ENCODE peak calls at places on chromosomes 13 and 19, in four cellular contexts. C is sigmoid colon, K is tibial nerve, W is H1. S is an unnamed sample.

GRCh38 chr19:22422220-22422619 is at the start of gene ZNF98:
- DNase-seq in C (peak), K (peak), W (no peak), S (no peak)

GRCh38 chr19:10299545-10300458 is 9.8 kb downstream of the ZGLP1 start:
- DNase-seq in C (no peak), K (no peak), W (no peak), S (no peak)

GRCh38 chr13:80276371-80277289 is 64.3 kb downstream of the SPRY2 start:
- DNase-seq in C (no peak), K (peak), W (peak), S (no peak)

GRCh38 chr13:99281811-99282263 is 23.7 kb upstream of the GPR18 start:
- DNase-seq in C (peak), K (peak), W (no peak), S (peak)

GRCh38 chr13:113876341-113877148 is 12.7 kb upstream of the GAS6 start:
- DNase-seq in C (no peak), K (no peak), W (no peak), S (no peak)

GRCh38 chr13:20713751-20714150 is 10.3 kb downstream of the IL17D start:
- DNase-seq in C (no peak), K (no peak), W (no peak), S (no peak)

GRCh38 chr19:1315470-1316166 is 29.9 kb downstream of the EFNA2 start:
- DNase-seq in C (no peak), K (no peak), W (no peak), S (no peak)

GRCh38 chr13:94233401-94233800 is 246.1 kb downstream of the DCT start:
- DNase-seq in C (peak), K (peak), W (no peak), S (no peak)

GRCh38 chr13:112229992-112230872 is 145.9 kb upstream of the SPACA7 start:
- DNase-seq in C (no peak), K (no peak), W (no peak), S (no peak)

GRCh38 chr19:16737909-16738308 is 18.3 kb downstream of the NWD1 start:
- DNase-seq in C (no peak), K (no peak), W (no peak), S (no peak)

GRCh38 chr19:497476-497860 is 1.2 kb downstream of the MADCAM1 start:
- DNase-seq in C (no peak), K (no peak), W (no peak), S (no peak)

GRCh38 chr13:88071371-88071770 is 400.2 kb downstream of the SLITRK5 start:
- DNase-seq in C (no peak), K (no peak), W (no peak), S (no peak)

GRCh38 chr19:51372649-51373504 is at the start of gene NKG7:
- DNase-seq in C (no peak), K (no peak), W (no peak), S (no peak)

GRCh38 chr13:54033323-54033861 is 1004.8 kb downstream of the OLFM4 start:
- DNase-seq in C (no peak), K (no peak), W (no peak), S (no peak)

GRCh38 chr13:113005076-113005865 is 36.3 kb downstream of the MCF2L start:
- DNase-seq in C (no peak), K (no peak), W (no peak), S (no peak)

GRCh38 chr19:50922316-50922853 is 11.2 kb upstream of the KLK4 start:
- DNase-seq in C (peak), K (peak), W (peak), S (no peak)

GRCh38 chr19:49182848-49183375 is 25.3 kb downstream of the TRPM4 start:
- DNase-seq in C (no peak), K (no peak), W (no peak), S (no peak)

GRCh38 chr13:42137856-42138537 is 89.5 kb downstream of the DGKH start:
- DNase-seq in C (no peak), K (no peak), W (no peak), S (no peak)

GRCh38 chr13:67106502-67107057 is 123.6 kb downstream of the PCDH9 start:
- DNase-seq in C (peak), K (no peak), W (no peak), S (no peak)
- H3K27ac ChIP-seq in C (no peak), K (no peak), W (no peak), S (no peak)

GRCh38 chr19:3452456-3453068 is 27.8 kb downstream of the SMIM24 start:
- DNase-seq in C (no peak), K (no peak), W (no peak), S (no peak)

GRCh38 chr19:3453840-3454239 is 26.5 kb downstream of the SMIM24 start:
- DNase-seq in C (no peak), K (no peak), W (no peak), S (no peak)

GRCh38 chr19:3448616-3449334 is 31.6 kb downstream of the SMIM24 start:
- DNase-seq in C (no peak), K (no peak), W (no peak), S (no peak)

GRCh38 chr19:3451451-3451866 is 28.9 kb downstream of the SMIM24 start:
- DNase-seq in C (no peak), K (no peak), W (no peak), S (no peak)

GRCh38 chr19:3450796-3451411 is 29.4 kb downstream of the SMIM24 start:
- DNase-seq in C (peak), K (peak), W (no peak), S (peak)
- TF ChIP-seq EP300 in C (peak), K (peak), W (no peak), S (peak)

DNA sequence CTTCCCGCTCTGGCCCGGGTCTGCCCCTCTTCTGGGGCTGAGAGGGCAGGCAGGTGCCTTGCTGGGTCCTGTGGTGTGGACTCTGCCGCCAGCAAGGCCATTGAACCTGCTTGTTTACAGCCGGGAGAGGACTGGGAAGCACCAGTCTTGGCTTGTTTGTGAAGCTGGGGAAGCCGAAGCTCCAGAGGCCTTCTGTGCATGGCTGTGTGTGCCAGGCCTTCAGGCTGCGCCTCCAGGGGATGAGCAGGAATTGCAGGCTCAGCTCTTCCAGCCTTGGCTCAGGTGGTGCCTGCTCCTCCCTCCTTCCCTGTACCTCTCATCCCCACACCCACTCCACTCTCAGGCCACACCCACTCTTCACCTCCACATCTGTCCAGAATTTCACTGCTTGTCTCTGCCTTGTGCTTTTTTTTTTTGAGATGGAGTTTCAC is 17.5 kb downstream of the NDUFB7 start:
- DNase-seq in C (no peak), K (no peak), W (no peak), S (no peak)
- H3K27ac ChIP-seq in C (no peak), K (no peak), W (peak), S (peak)

DNA sequence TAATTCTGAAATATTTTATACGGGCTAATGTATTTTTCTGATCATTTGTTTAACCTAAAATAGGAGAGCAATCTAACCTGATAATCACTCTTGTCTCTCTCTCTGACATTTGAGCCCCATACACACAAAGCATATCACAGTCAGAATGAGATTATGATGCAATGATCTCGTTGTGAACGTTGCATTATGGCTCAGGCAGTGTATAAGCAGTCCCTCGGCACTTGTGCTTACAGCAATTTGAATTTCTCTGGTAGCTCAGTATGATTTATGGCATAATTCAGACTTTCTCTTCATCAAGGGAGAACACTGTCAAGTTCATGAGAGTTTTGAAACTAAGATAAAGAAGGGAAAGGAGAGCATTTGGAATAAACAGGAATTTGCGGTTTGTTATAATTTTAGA is 256.1 kb downstream of the DACH1 start:
- DNase-seq in C (no peak), K (no peak), W (no peak), S (no peak)
- TF ChIP-seq EP300 in C (no peak), K (no peak), W (no peak), S (no peak)

DNA sequence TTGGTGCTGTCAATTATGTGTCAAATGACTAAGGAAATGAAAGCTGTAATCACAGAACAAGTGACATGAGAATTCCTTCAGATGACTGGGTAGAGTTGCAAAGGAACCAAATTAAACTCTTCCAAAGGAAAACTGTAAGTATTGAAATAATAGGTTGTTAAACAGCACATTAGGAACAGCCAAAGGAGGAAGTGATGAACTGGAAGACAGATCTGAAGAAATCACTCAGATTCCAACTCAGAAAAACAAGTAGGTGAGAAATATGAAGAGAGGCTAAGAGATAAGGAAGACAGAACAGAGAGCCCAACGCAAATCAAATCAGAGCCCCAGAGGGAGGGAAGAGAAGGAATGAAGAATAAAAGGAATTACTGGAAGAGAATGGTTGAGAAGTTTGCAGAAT is 15.4 kb downstream of the TMEM161A start:
- DNase-seq in C (no peak), K (no peak), W (no peak), S (no peak)
- H3K27ac ChIP-seq in C (no peak), K (no peak), W (no peak), S (no peak)

DNA sequence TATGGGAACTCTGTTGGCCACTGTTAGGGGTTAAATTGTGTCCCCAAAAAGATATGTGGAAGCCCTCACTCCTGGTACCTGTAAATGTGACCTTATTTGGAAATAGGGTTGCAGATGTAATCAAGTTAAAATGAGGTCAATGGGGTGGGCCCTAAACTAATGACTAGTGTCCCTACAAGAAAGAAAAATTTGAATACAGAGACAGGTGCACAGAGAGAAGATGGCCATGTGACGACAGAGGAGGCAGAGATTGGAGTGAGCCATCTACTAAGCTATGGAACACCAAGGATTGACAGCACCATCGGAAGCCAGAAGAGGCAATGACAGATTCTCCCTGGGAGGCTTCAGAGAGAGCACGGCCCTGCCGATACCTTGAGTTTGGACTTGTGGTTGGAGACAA is 16.5 kb downstream of the POU2F2 start:
- DNase-seq in C (no peak), K (no peak), W (no peak), S (no peak)
- TF ChIP-seq EP300 in C (no peak), K (no peak), W (no peak), S (no peak)

GRCh38 chr19:19155495-19156219 is 14.4 kb downstream of the MEF2B start:
- DNase-seq in C (no peak), K (no peak), W (no peak), S (no peak)
- H3K27ac ChIP-seq in C (no peak), K (no peak), W (no peak), S (no peak)

GRCh38 chr19:4660993-4661392 is 9.1 kb downstream of the MYDGF start:
- DNase-seq in C (no peak), K (no peak), W (no peak), S (no peak)
- TF ChIP-seq EP300 in C (no peak), K (no peak), W (no peak), S (no peak)

GRCh38 chr19:41363371-41363752 is 587 bp downstream of the B9D2 start:
- DNase-seq in C (no peak), K (no peak), W (no peak), S (no peak)

GRCh38 chr19:41363753-41364545 is at the start of gene B9D2:
- DNase-seq in C (peak), K (peak), W (peak), S (peak)

GRCh38 chr19:41364546-41365391 is 820 bp upstream of the B9D2 start:
- DNase-seq in C (no peak), K (no peak), W (no peak), S (no peak)

GRCh38 chr19:41367848-41368301 is 3.9 kb upstream of the B9D2 start:
- DNase-seq in C (no peak), K (no peak), W (no peak), S (no peak)

GRCh38 chr19:41366089-41366488 is 2.1 kb upstream of the B9D2 start:
- DNase-seq in C (no peak), K (no peak), W (no peak), S (no peak)
- H3K27ac ChIP-seq in C (no peak), K (no peak), W (no peak), S (no peak)

S was measured in suprapubic skin.